ENCODE peak calls at places on chromosomes 7 and 10, in four cellular contexts. N is AG09309, A is HuH-7, G is head of caudate nucleus. F is an unnamed sample.

GRCh38 chr10:110783509-110784103 is 88.1 kb upstream of the PDCD4 start:
- DNase-seq in N (no peak), A (no peak), G (no peak), F (no peak)

GRCh38 chr7:101608772-101609713 is 20.1 kb downstream of the MYL10 start:
- DNase-seq in N (no peak), A (no peak), G (no peak), F (peak)

GRCh38 chr7:27640914-27641570 is 21.6 kb downstream of the HIBADH start:
- DNase-seq in N (peak), A (no peak), G (no peak), F (no peak)

GRCh38 chr7:27921081-27921836 is 181.3 kb downstream of the TAX1BP1 start:
- DNase-seq in N (peak), A (peak), G (no peak), F (no peak)

GRCh38 chr7:25726682-25727357 is 425.2 kb upstream of the NFE2L3 start:
- DNase-seq in N (no peak), A (no peak), G (no peak), F (no peak)

GRCh38 chr7:149005427-149006344 is 22.6 kb downstream of the PDIA4 start:
- DNase-seq in N (no peak), A (peak), G (peak), F (peak)

GRCh38 chr10:78543749-78544446 is 510.2 kb downstream of the RPS24 start:
- DNase-seq in N (peak), A (peak), G (peak), F (peak)

GRCh38 chr7:134618756-134619530 is 27.7 kb upstream of the BPGM start:
- DNase-seq in N (no peak), A (no peak), G (no peak), F (no peak)

GRCh38 chr7:26198133-26198780 is 2.3 kb downstream of the HNRNPA2B1 start:
- DNase-seq in N (no peak), A (no peak), G (no peak), F (peak)

GRCh38 chr7:1286946-1287628 is 54.4 kb downstream of the UNCX start:
- DNase-seq in N (no peak), A (no peak), G (no peak), F (peak)

GRCh38 chr7:53690411-53690810 is 655.0 kb downstream of the POM121L12 start:
- DNase-seq in N (no peak), A (no peak), G (no peak), F (no peak)

GRCh38 chr7:131027287-131027773 is 293.3 kb upstream of the KLF14 start:
- DNase-seq in N (peak), A (no peak), G (peak), F (no peak)

GRCh38 chr7:20519641-20520040 is 95.8 kb upstream of the ABCB5 start:
- DNase-seq in N (no peak), A (no peak), G (peak), F (no peak)

F was measured in mucosa of descending colon.